ENCODE peak calls at places on chromosome 2, in ten cellular contexts. H is stomach, T is fibroblast of lung, E is uterus, P is IMR-90, G is endodermal cell, W is A549, D is GM12865, N is GM23338, V is trophoblast cell. I is an unnamed sample.

GRCh38 chr2:128195435-128195984 is 104.5 kb downstream of the UGGT1 start:
- DNase-seq in P (no peak), E (no peak), W (no peak), T (no peak), H (no peak), D (no peak), N (no peak), V (no peak), G (no peak), I (no peak)

GRCh38 chr2:233901884-233902283 is 15.3 kb upstream of the TRPM8 start:
- DNase-seq in D (no peak), N (no peak), E (no peak), G (no peak), V (no peak), W (no peak), T (no peak), H (no peak), P (no peak), I (no peak)

GRCh38 chr2:27873091-27873490 is 17.1 kb downstream of the RBKS start:
- DNase-seq in P (no peak), D (no peak), G (no peak), N (no peak), W (no peak), V (no peak), H (no peak), T (no peak), E (no peak), I (no peak)

GRCh38 chr2:107072150-107072940 is 186.4 kb upstream of the ST6GAL2 start:
- DNase-seq in D (no peak), P (no peak), N (no peak), H (no peak), G (no peak), T (peak), V (peak), W (no peak), E (no peak), I (no peak)

GRCh38 chr2:43539991-43540860 is 55.6 kb downstream of the THADA start:
- DNase-seq in E (peak), T (peak), W (peak), D (no peak), G (no peak), N (no peak), H (peak), V (no peak), P (peak), I (peak)

GRCh38 chr2:168246483-168247340 is 683 bp downstream of the STK39 start:
- DNase-seq in E (peak), V (peak), D (peak), H (peak), G (peak), T (peak), N (peak), W (peak), P (peak), I (no peak)

GRCh38 chr2:202185816-202186221 is 52.6 kb downstream of the SUMO1 start:
- DNase-seq in G (no peak), P (peak), T (peak), E (no peak), H (no peak), D (no peak), W (no peak), N (no peak), V (no peak), I (peak)

GRCh38 chr2:22449676-22450075 is 935.3 kb upstream of the KLHL29 start:
- DNase-seq in N (no peak), E (no peak), W (no peak), H (no peak), P (no peak), V (no peak), T (no peak), G (no peak), D (no peak), I (no peak)

GRCh38 chr2:192161670-192162290 is 33.0 kb downstream of the TMEFF2 start:
- DNase-seq in H (no peak), V (no peak), E (no peak), T (no peak), D (no peak), P (no peak), G (no peak), N (no peak), W (no peak), I (no peak)

GRCh38 chr2:4272261-4272858 is 569.0 kb downstream of the DCDC2C start:
- DNase-seq in G (no peak), H (no peak), N (no peak), E (no peak), T (no peak), D (no peak), W (no peak), P (no peak), V (no peak), I (no peak)

GRCh38 chr2:201129044-201129505 is 13.1 kb downstream of the CFLAR start:
- DNase-seq in T (peak), P (peak), G (no peak), E (no peak), V (peak), D (peak), H (peak), W (no peak), N (no peak), I (no peak)

GRCh38 chr2:100182494-100183355 is 40.3 kb upstream of the AFF3 start:
- DNase-seq in V (no peak), W (no peak), E (no peak), N (peak), D (no peak), T (no peak), G (peak), P (peak), H (no peak), I (peak)

GRCh38 chr2:176002684-176003225 is 688 bp upstream of the LNPK start:
- DNase-seq in H (no peak), P (peak), E (no peak), G (no peak), N (peak), W (peak), D (peak), V (peak), T (peak), I (no peak)

GRCh38 chr2:67323209-67323991 is 73.7 kb upstream of the ETAA1 start:
- DNase-seq in N (no peak), T (no peak), P (no peak), H (no peak), D (no peak), V (no peak), W (no peak), G (no peak), E (no peak), I (no peak)

GRCh38 chr2:242022550-242023290 is 153.2 kb downstream of the RTP5 start:
- DNase-seq in V (no peak), W (no peak), D (no peak), E (peak), T (no peak), G (no peak), N (no peak), H (no peak), P (no peak), I (no peak)

GRCh38 chr2:201205516-201205850 is 22.5 kb downstream of the CASP10 start:
- DNase-seq in G (no peak), V (no peak), E (no peak), D (no peak), W (no peak), H (no peak), P (no peak), N (no peak), T (peak), I (no peak)

GRCh38 chr2:109242654-109243331 is 113.8 kb downstream of the SH3RF3 start:
- DNase-seq in D (no peak), H (no peak), V (no peak), E (peak), P (peak), N (no peak), T (peak), W (no peak), G (no peak), I (peak)

GRCh38 chr2:110097506-110098220 is 18.0 kb downstream of the MALL start:
- DNase-seq in W (no peak), E (no peak), T (no peak), H (no peak), D (no peak), G (peak), N (peak), V (no peak), P (no peak), I (no peak)

GRCh38 chr2:16139663-16140610 is 199.6 kb downstream of the MYCN start:
- DNase-seq in N (no peak), H (no peak), G (peak), E (no peak), V (no peak), W (no peak), D (no peak), T (no peak), P (no peak), I (no peak)

GRCh38 chr2:105417789-105418475 is 19.1 kb upstream of the FHL2 start:
- DNase-seq in T (peak), G (no peak), W (no peak), H (no peak), V (no peak), N (no peak), P (peak), E (no peak), D (no peak), I (no peak)

GRCh38 chr2:15782009-15782751 is 158.2 kb upstream of the MYCN start:
- DNase-seq in D (no peak), H (no peak), P (no peak), E (no peak), G (no peak), T (peak), N (no peak), V (no peak), W (peak), I (no peak)

GRCh38 chr2:241702155-241702404 is 241 bp downstream of the ING5 start:
- DNase-seq in W (peak), P (peak), D (peak), T (no peak), V (peak), N (no peak), E (peak), G (no peak), H (no peak), I (no peak)

GRCh38 chr2:54639609-54640008 is 83.9 kb upstream of the EML6 start:
- DNase-seq in E (no peak), P (peak), G (no peak), D (no peak), N (no peak), W (no peak), H (no peak), V (no peak), T (no peak), I (no peak)

GRCh38 chr2:113831156-113831555 is 58.7 kb upstream of the ACTR3 start:
- DNase-seq in V (peak), G (peak), N (no peak), P (peak), D (no peak), H (no peak), E (no peak), W (no peak), T (peak), I (no peak)

GRCh38 chr2:233165895-233166661 is 85.4 kb upstream of the ATG16L1 start:
- DNase-seq in G (no peak), P (no peak), V (no peak), T (peak), E (no peak), N (no peak), W (peak), H (peak), D (no peak), I (peak)

GRCh38 chr2:138081225-138082073 is 117.2 kb downstream of the HNMT start:
- DNase-seq in V (no peak), G (no peak), W (no peak), D (no peak), N (no peak), T (no peak), P (no peak), H (no peak), E (no peak), I (no peak)

GRCh38 chr2:70367722-70368323 is 66.0 kb upstream of the FAM136A start:
- DNase-seq in N (peak), H (no peak), D (no peak), P (peak), E (no peak), W (no peak), G (peak), T (peak), V (no peak), I (no peak)

GRCh38 chr2:227016894-227017293 is 147.1 kb downstream of the COL4A4 start:
- DNase-seq in E (no peak), V (no peak), H (no peak), T (no peak), P (peak), N (no peak), W (no peak), G (no peak), D (no peak), I (no peak)

GRCh38 chr2:227007940-227008339 is 156.1 kb downstream of the COL4A4 start:
- DNase-seq in W (no peak), E (no peak), P (no peak), T (no peak), V (no peak), H (no peak), N (no peak), G (no peak), D (no peak), I (no peak)

GRCh38 chr2:227013330-227013729 is 150.7 kb downstream of the COL4A4 start:
- DNase-seq in V (no peak), D (no peak), P (no peak), W (no peak), H (no peak), N (no peak), T (no peak), E (no peak), G (no peak), I (no peak)

GRCh38 chr2:227010433-227010832 is 153.6 kb downstream of the COL4A4 start:
- DNase-seq in T (peak), D (no peak), W (no peak), G (no peak), N (no peak), V (no peak), E (no peak), H (no peak), P (peak), I (no peak)

GRCh38 chr2:227013881-227014280 is 150.1 kb downstream of the COL4A4 start:
- DNase-seq in G (no peak), E (no peak), N (no peak), W (no peak), D (no peak), T (no peak), V (no peak), P (no peak), H (no peak), I (no peak)
- H3K4me3 ChIP-seq in G (no peak), E (no peak), N (no peak), W (no peak), D (no peak), T (no peak), V (no peak), P (no peak), H (no peak), I (no peak)

GRCh38 chr2:172233947-172234715 is 131.4 kb upstream of the DLX2 start:
- DNase-seq in W (no peak), V (no peak), N (no peak), P (no peak), D (no peak), G (peak), H (no peak), E (no peak), T (no peak), I (no peak)
- H3K4me3 ChIP-seq in W (peak), V (no peak), N (peak), P (no peak), D (no peak), G (peak), H (peak), E (no peak), T (no peak), I (no peak)

GRCh38 chr2:126886201-126886905 is 12.3 kb upstream of the TEX51 start:
- DNase-seq in H (no peak), D (peak), T (peak), G (peak), P (peak), E (peak), W (peak), N (peak), V (no peak), I (no peak)
- H3K4me3 ChIP-seq in H (peak), D (no peak), T (no peak), G (no peak), P (peak), E (peak), W (peak), N (peak), V (peak), I (peak)

GRCh38 chr2:170869461-170869860 is 52.8 kb downstream of the GAD1 start:
- DNase-seq in W (no peak), N (no peak), D (no peak), T (no peak), E (no peak), V (no peak), H (no peak), P (no peak), G (no peak), I (no peak)

GRCh38 chr2:170878505-170878904 is 50.5 kb upstream of the GORASP2 start:
- DNase-seq in T (peak), P (no peak), E (no peak), G (no peak), N (no peak), H (no peak), W (no peak), D (peak), V (no peak), I (no peak)

GRCh38 chr2:170878061-170878460 is 51.0 kb upstream of the GORASP2 start:
- DNase-seq in G (no peak), E (no peak), W (no peak), T (peak), V (peak), P (peak), D (no peak), H (no peak), N (no peak), I (no peak)

GRCh38 chr2:170869036-170869435 is 52.3 kb downstream of the GAD1 start:
- DNase-seq in N (no peak), G (no peak), E (no peak), T (no peak), W (no peak), V (peak), H (no peak), D (no peak), P (no peak), I (no peak)

GRCh38 chr2:170873035-170873692 is 55.9 kb upstream of the GORASP2 start:
- DNase-seq in E (peak), N (peak), D (peak), T (peak), H (peak), V (peak), G (peak), P (peak), W (peak), I (no peak)
- H3K4me3 ChIP-seq in E (no peak), N (peak), D (peak), T (peak), H (peak), V (no peak), G (peak), P (peak), W (no peak), I (peak)